ENCODE peak calls at places on chromosome 14, in four cellular contexts. D is upper lobe of left lung, O is uterus, L is A549. U is an unnamed sample.
A peak's percentile ranks its signal among the peaks of the same experiment; 100 is the strongest.

GRCh38 chr14:88463318-88463717 is 77.9 kb downstream of the SPATA7 start:
- DNase-seq in L (peak; percentile 39), O (no peak), D (no peak), U (peak; percentile 20)

GRCh38 chr14:41605550-41606248 is 977 bp upstream of the LRFN5 start:
- DNase-seq in D (no peak), L (no peak), O (peak; percentile 16), U (no peak)

GRCh38 chr14:69713976-69714716 is 52.8 kb upstream of the SRSF5 start:
- DNase-seq in O (no peak), D (no peak), L (no peak), U (no peak)

GRCh38 chr14:54722791-54723432 is 156.0 kb downstream of the SAMD4A start:
- DNase-seq in L (peak; percentile 31), O (no peak), D (no peak), U (peak; percentile 5)

GRCh38 chr14:105999361-106000028 is 473.1 kb downstream of the TMEM121 start:
- DNase-seq in D (peak; percentile 4), L (no peak), O (peak; percentile 22), U (peak; percentile 86)

GRCh38 chr14:33062476-33062875 is 123.8 kb downstream of the NPAS3 start:
- DNase-seq in D (no peak), L (no peak), O (no peak), U (no peak)

GRCh38 chr14:24080888-24081738 is 9.8 kb downstream of the CPNE6 start:
- DNase-seq in L (peak; percentile 67), O (peak; percentile 28), D (peak; percentile 94), U (peak; percentile 70)

GRCh38 chr14:59425322-59425945 is 39.7 kb downstream of the GPR135 start:
- DNase-seq in L (no peak), D (no peak), O (no peak), U (no peak)

GRCh38 chr14:106845286-106846087 is 1319.1 kb downstream of the TMEM121 start:
- DNase-seq in L (peak; percentile 62), O (no peak), D (no peak), U (no peak)

GRCh38 chr14:104898870-104899510 is 25.7 kb upstream of the PLD4 start:
- DNase-seq in L (no peak), O (no peak), D (peak; percentile 54), U (no peak)

GRCh38 chr14:86013663-86014062 is 483.7 kb downstream of the FLRT2 start:
- DNase-seq in O (no peak), D (no peak), L (no peak), U (no peak)

GRCh38 chr14:68612049-68612448 is 180.8 kb downstream of the ZFP36L1 start:
- DNase-seq in D (no peak), L (no peak), O (peak; percentile 46), U (no peak)

GRCh38 chr14:68655021-68655811 is 137.7 kb downstream of the ZFP36L1 start:
- DNase-seq in D (no peak), O (peak; percentile 75), L (no peak), U (no peak)

GRCh38 chr14:90416649-90417237 is 19.9 kb downstream of the CALM1 start:
- DNase-seq in O (no peak), D (no peak), L (no peak), U (no peak)

GRCh38 chr14:104967414-104968152 is 10.6 kb downstream of the AHNAK2 start:
- DNase-seq in O (peak; percentile 66), D (peak; percentile 88), L (no peak), U (no peak)

GRCh38 chr14:73785834-73786631 is 65.6 kb upstream of the PTGR2 start:
- DNase-seq in L (peak; percentile 60), O (peak; percentile 89), D (peak; percentile 91), U (peak; percentile 89)

DNA sequence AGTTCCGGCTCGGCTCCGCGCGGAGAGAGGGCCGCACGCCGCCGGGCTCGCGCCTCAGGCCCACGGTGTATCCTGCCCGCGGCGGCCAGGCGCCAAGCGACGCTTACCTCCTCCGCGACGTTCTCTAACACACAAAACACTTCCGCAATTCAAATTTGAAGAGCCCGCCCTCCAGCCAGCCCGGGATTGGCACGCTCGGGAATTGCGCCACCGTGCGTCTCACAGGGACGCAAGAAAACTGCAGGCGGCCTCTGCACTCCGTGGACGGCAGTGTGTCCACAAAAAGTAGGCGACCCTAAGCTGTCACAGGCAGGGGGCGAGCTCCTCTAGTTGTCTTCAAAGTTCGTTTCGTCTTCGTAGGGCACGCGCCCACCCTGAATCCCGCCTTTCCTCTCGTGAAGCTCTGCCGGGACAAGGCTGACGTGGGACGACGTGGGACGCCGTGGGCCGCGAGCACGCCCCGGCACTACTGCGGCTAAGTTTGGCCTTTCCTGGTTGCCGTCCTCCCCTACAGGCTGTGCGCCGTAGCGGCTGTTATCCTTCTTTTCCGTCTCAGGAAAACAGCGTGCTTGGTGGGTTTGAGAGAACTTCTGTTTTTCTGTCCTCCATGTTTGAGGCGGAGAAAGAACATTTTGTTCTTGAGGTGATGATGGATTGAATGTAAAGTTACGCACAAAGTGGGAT is at the start of gene MIS18BP1:
- DNase-seq in O (peak; percentile 94), D (peak; percentile 96), L (peak; percentile 86), U (peak; percentile 97)
- TF ChIP-seq POLR2A in O (peak; percentile 37), D (peak; percentile 48), L (peak; percentile 51), U (peak; percentile 91)

DNA sequence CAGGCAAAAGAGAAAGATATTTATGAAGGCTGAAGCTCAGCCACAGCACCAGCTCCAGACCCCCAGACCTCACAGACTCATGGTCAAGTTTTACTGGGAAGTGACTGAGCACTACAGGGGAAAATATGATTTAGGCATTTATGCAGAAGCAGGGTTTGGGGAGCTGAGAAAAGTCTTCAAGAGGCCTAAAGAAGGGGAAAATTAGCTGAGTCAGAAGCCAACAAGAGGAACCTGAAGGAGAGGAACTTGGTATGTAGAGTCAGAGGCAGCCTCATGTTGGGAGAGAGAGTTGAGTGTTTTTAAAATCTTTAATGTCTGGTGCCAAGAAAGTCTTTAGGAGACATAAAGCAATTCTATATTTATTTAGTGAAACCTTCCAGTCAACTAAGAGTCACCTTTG is 63.0 kb downstream of the FOS start:
- DNase-seq in L (no peak), O (no peak), D (no peak), U (no peak)
- TF ChIP-seq POLR2A in L (no peak), O (no peak), D (no peak), U (no peak)

DNA sequence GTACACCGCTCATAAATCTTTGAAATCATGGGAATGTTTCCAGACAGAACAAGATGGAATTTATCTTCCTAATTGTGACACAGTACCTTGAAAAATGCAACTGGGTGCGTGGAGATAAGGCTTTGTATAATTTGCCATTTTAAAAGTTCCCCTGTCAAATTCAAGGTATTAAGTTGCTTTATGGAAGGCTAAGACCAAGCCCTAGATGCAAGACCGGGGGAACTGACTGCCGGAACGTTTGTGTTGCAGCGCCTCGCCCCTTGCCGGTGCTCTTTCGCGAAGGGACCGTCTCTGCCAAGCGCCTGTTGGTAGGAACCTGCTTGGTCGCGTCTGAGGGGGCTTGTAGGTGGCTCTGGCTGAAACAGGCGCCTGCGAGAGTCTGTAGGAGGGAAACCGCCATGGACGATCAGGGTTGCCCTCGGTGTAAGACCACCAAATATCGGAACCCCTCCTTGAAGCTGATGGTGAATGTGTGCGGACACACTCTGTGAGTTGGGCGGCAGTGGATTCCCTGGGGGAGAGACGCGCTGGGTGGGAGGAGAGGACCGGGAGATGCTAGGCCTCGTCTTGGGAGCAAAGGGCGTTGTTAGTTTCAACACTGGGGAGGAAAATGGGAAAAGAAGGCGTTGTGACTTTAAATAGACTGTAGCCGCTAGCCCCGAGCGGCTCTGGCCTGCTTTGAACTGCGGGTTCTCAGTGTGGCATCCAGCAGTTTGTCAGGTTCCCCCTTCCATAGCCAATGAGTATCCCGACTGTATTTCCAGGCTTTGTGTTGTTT is at the start of gene MNAT1:
- DNase-seq in D (peak; percentile 91), L (peak; percentile 56), O (peak; percentile 59), U (peak; percentile 90)
- TF ChIP-seq POLR2A in D (no peak), L (peak; percentile 74), O (no peak), U (peak; percentile 87)

DNA sequence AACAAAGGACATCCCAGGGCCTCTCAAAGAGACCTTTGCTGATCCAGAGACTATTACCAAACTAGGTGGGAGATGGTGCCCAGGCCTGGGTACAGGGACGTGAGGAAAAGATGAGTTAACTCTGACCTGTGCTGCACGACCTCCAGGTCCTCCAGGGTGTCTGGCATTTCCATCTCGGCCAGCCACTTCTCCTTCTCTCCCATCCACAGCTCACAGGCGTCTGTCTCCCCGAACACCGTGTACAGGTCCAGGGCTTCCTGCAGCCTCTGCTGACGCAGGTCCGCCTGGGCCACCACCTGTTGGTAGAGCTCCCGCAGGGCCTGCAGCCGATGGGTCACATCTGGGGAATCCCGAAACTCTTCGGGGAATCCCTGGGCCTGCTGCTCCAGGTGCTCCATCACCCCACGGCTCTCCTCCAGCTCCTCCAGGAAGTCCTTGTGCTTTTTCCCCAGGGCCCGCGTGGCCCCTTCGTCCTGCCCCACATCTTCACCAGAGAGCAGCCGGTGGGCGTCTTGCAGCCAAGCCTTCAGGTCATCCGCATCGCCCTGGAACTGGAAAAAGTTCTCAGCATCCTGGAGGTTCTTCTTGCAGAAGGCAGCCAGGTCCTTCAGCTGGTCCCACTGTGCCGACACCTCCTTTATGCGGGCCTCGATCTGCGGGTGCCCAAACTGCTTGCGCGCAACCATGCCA is 86.7 kb downstream of the SPTB start:
- DNase-seq in L (no peak), O (no peak), D (no peak), U (no peak)
- TF ChIP-seq POLR2A in L (no peak), O (no peak), D (no peak), U (no peak)

U was measured in erythroblast.